ENCODE peak calls at places on chromosome 13, in four cellular contexts. P is breast epithelium, V is transverse colon, F is upper lobe of left lung. D is an unnamed sample.

GRCh38 chr13:75395056-75395455 is 86.9 kb downstream of the TBC1D4 start:
- DNase-seq in P (no peak), F (no peak), V (no peak), D (no peak)

GRCh38 chr13:94641432-94641941 is 39.8 kb downstream of the GPR180 start:
- DNase-seq in V (no peak), P (no peak), F (no peak), D (no peak)

GRCh38 chr13:58399263-58399662 is 767.7 kb downstream of the PCDH17 start:
- DNase-seq in V (no peak), P (no peak), F (no peak), D (no peak)

GRCh38 chr13:100818706-100819105 is 144.1 kb upstream of the TMTC4 start:
- DNase-seq in P (no peak), F (no peak), V (no peak), D (no peak)

GRCh38 chr13:69264362-69265334 is 843.0 kb upstream of the ATXN8OS start:
- DNase-seq in F (no peak), P (no peak), V (no peak), D (no peak)

GRCh38 chr13:39016789-39017188 is 21.1 kb downstream of the PROSER1 start:
- DNase-seq in F (no peak), P (no peak), V (peak; percentile 17), D (no peak)

GRCh38 chr13:105925496-105925895 is 610.0 kb downstream of the EFNB2 start:
- DNase-seq in P (no peak), F (no peak), V (no peak), D (no peak)

GRCh38 chr13:30796132-30796832 is 60.9 kb downstream of the ALOX5AP start:
- DNase-seq in V (no peak), P (no peak), F (no peak), D (no peak)

GRCh38 chr13:101307181-101307701 is 109.1 kb downstream of the NALCN start:
- DNase-seq in F (no peak), P (no peak), V (no peak), D (no peak)

GRCh38 chr13:75231235-75231634 is 250.7 kb downstream of the TBC1D4 start:
- DNase-seq in P (no peak), V (no peak), F (no peak), D (no peak)

GRCh38 chr13:91361755-91362271 is 14.3 kb downstream of the MIR17HG start:
- DNase-seq in P (no peak), V (no peak), F (no peak), D (no peak)

GRCh38 chr13:59103004-59103768 is 1060.5 kb downstream of the DIAPH3 start:
- DNase-seq in V (no peak), P (no peak), F (no peak), D (no peak)

GRCh38 chr13:49996166-49996915 is 501 bp upstream of the TRIM13 start:
- DNase-seq in P (peak; percentile 90), V (peak; percentile 95), F (peak; percentile 98), D (peak; percentile 98)

GRCh38 chr13:111021270-111021669 is 93.8 kb upstream of the ARHGEF7 start:
- DNase-seq in F (no peak), V (no peak), P (no peak), D (no peak)

GRCh38 chr13:34883381-34883780 is 58.7 kb upstream of the NBEA start:
- DNase-seq in P (no peak), V (no peak), F (peak; percentile 11), D (no peak)

GRCh38 chr13:75432811-75433244 is 49.1 kb downstream of the TBC1D4 start:
- DNase-seq in V (no peak), F (no peak), P (no peak), D (no peak)

GRCh38 chr13:110801044-110801443 is 87.5 kb downstream of the ING1 start:
- DNase-seq in P (no peak), F (no peak), V (no peak), D (no peak)

GRCh38 chr13:33284016-33284415 is 1.5 kb downstream of the STARD13 start:
- DNase-seq in F (no peak), P (no peak), V (no peak), D (no peak)

GRCh38 chr13:24922390-24923304 is 158.7 kb downstream of the RNF17 start:
- DNase-seq in P (peak; percentile 95), F (peak; percentile 98), V (peak; percentile 98), D (peak; percentile 99)
- TF ChIP-seq POLR2A in P (no peak), F (peak; percentile 89), V (peak; percentile 84), D (no peak)

DNA sequence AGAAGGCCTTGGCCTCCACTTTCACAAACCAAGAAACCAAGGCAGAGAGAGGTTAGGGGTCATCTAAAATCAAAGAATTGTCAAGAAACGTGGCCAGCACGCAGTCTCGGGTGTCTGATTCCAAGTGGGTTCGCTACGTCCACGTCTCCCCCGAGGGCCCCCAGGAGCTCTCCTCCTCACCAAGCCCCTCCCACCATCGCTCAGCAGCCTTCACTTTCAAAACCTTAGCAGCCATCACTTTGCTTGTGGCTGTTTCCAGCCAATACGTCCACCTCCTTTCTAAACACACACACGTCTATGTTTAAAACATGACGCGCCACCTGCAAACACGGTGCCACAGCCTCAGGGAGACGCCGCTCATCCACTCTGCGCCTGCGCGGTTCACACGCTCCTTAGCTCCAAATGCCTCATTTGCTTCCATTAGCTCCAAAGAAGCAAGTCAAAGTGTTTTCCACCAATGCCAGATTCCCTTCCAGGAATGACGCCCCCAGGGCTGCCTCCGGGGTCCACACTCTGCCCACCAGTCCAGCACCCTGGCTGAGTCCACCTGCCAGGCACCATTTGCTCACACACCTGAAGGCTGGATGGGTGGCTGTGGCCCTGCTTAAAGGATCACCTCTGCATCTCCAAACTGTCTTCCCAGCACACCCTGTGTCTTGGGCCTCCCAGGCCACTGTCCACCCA is 5.5 kb downstream of the RASA3 start:
- DNase-seq in V (no peak), F (no peak), P (no peak), D (no peak)
- H3K4me1 ChIP-seq in V (peaks cover 42% of the 10 kb centered on the region), F (peaks cover 65% of the 10 kb centered on the region), P (peaks cover 6% of the 10 kb centered on the region), D (peaks cover 91% of the 10 kb centered on the region)

GRCh38 chr13:44843403-44843802 is 145.9 kb downstream of the NUFIP1 start:
- DNase-seq in P (no peak), F (no peak), V (no peak), D (no peak)

GRCh38 chr13:44844786-44845185 is 144.5 kb downstream of the NUFIP1 start:
- DNase-seq in V (no peak), P (no peak), F (no peak), D (no peak)

GRCh38 chr13:44854264-44855060 is 134.8 kb downstream of the NUFIP1 start:
- DNase-seq in P (no peak), V (peak; percentile 61), F (no peak), D (no peak)

GRCh38 chr13:44853641-44854040 is 135.6 kb downstream of the NUFIP1 start:
- DNase-seq in P (no peak), F (no peak), V (peak; percentile 69), D (no peak)

DNA sequence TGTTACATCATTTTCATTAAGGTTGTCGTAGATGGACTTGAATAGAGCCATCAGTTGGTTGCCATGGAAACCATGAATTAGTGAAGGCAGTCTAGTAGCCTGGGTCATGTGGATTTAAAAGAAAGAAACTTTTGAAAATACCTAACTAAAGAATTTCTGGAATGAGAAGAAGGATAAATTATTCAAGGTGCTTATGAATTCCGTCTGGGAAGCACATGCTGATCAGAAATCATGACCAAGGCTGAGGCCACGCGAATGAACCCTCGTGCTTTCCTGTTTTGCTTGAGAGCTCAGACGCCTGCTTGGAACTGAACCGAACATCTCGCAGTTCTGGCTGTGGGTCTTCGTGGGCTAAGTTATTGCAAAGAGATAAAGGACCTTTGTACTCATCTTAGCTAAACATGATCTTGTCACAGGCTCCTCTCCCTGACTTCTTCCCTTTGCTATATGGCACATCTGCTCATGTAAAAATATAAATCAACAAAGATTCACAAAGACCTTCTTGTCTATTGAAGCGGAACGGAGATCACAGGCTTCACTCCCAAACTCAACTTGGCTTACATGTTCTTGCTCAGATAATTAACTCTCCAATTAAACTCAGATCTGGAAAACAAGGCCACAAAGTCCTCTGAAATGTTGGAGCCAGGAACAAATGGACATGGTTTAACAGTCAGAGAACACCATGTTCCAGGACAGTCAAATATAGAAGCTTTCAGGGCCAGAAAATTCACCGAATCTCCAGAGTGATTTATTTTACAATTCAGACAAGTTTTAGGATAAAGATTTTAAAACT is 140.1 kb downstream of the NUFIP1 start:
- DNase-seq in F (no peak), V (no peak), P (no peak), D (no peak)
- TF ChIP-seq POLR2AphosphoS5 in F (no peak), V (no peak), P (no peak), D (no peak)

DNA sequence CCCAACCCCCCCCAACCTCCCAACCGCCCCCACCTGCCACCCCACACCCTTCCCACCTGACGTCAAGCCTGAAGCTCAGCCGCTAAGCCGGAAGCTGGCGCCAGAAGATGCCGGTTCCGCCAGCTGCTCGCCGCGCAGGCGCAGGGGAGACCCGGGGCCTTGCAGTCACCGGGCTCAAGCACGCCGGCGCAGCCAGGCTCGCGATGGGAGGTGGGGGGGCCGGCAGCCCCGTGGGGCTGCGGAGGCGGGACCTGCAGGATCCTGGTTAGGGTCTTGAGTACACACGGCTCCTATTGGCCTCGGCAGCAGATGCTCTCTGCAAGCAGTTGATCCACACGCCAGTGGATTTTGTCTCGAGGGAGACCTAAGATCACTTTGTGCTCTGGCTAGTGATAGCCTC is at the start of gene LIG4:
- DNase-seq in F (peak; percentile 98), P (peak; percentile 83), V (peak; percentile 93), D (peak; percentile 99)
- TF ChIP-seq POLR2A in F (peak; percentile 36), P (no peak), V (no peak), D (no peak)

GRCh38 chr13:40973409-40973808 is 45.7 kb downstream of the ELF1 start:
- DNase-seq in V (no peak), F (no peak), P (no peak), D (no peak)
- H3K4me1 ChIP-seq in V (peaks cover 82% of the 10 kb centered on the region), F (peaks cover 72% of the 10 kb centered on the region), P (peaks cover 14% of the 10 kb centered on the region), D (peaks cover 100% of the 10 kb centered on the region)

GRCh38 chr13:99034333-99035085 is 56.6 kb upstream of the DOCK9 start:
- DNase-seq in V (no peak), P (no peak), F (no peak), D (no peak)

GRCh38 chr13:99037756-99038155 is 59.9 kb upstream of the DOCK9 start:
- DNase-seq in F (no peak), P (no peak), V (no peak), D (no peak)

GRCh38 chr13:99031725-99032298 is 53.9 kb upstream of the DOCK9 start:
- DNase-seq in P (no peak), V (no peak), F (no peak), D (no peak)

GRCh38 chr13:99033814-99034213 is 56.0 kb upstream of the DOCK9 start:
- DNase-seq in P (no peak), F (no peak), V (no peak), D (no peak)

DNA sequence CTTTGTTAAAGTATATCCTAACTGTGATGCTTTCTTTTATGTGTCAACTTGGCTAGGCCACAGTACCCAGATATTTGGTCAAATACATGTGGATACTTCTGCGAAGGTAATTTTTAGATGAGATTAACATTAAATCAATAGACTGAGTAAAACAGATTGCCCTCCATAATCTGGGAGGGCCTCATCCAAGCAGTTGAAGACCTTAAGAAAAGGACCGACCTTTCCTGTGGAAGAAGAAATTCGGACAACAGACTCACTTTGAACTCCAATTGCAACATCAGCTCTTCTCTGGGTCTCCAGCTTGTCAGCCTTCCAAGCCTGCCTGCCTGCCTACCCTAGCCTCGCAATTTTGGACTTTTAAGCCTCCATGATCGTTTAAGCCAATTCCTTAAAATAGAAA is 57.9 kb upstream of the DOCK9 start:
- DNase-seq in V (no peak), P (no peak), F (no peak), D (no peak)
- TF ChIP-seq POLR2AphosphoS5 in V (no peak), P (no peak), F (no peak), D (no peak)

D was measured in spleen.